ENCODE peak calls at places on chromosomes 3 and 15, in nine cellular contexts. One of them, this sample, is unnamed.

GRCh38 chr3:124768812-124769211 is 38.6 kb downstream of the UMPS start:
- DNase-seq in AG09319: no peak
- DNase-seq in AG09309: no peak
- DNase-seq in HFFc6: no peak
- DNase-seq in right atrium auricular region: no peak
- DNase-seq in epithelial cell of esophagus: peak
- DNase-seq in B cell: no peak
- DNase-seq in body of pancreas: peak
- DNase-seq in fibroblast of lung: no peak
- DNase-seq in this sample: no peak

GRCh38 chr15:93253656-93254055 is 164.6 kb upstream of the RGMA start:
- DNase-seq in AG09309: no peak
- DNase-seq in fibroblast of lung: no peak
- DNase-seq in epithelial cell of esophagus: no peak
- DNase-seq in B cell: no peak
- DNase-seq in AG09319: no peak
- DNase-seq in HFFc6: no peak
- DNase-seq in right atrium auricular region: no peak
- DNase-seq in body of pancreas: no peak
- DNase-seq in this sample: no peak

GRCh38 chr3:181919375-181919774 is 207.7 kb downstream of the SOX2 start:
- DNase-seq in HFFc6: no peak
- DNase-seq in body of pancreas: no peak
- DNase-seq in right atrium auricular region: no peak
- DNase-seq in AG09309: no peak
- DNase-seq in B cell: no peak
- DNase-seq in epithelial cell of esophagus: peak
- DNase-seq in AG09319: no peak
- DNase-seq in fibroblast of lung: no peak
- DNase-seq in this sample: no peak

GRCh38 chr3:187186801-187187421 is 10.4 kb upstream of the RTP1 start:
- DNase-seq in B cell: no peak
- DNase-seq in fibroblast of lung: peak
- DNase-seq in AG09309: peak
- DNase-seq in AG09319: peak
- DNase-seq in epithelial cell of esophagus: peak
- DNase-seq in HFFc6: peak
- DNase-seq in body of pancreas: no peak
- DNase-seq in right atrium auricular region: peak
- DNase-seq in this sample: peak

GRCh38 chr15:88803920-88804247 is 648 bp downstream of the ACAN start:
- DNase-seq in AG09309: no peak
- DNase-seq in AG09319: no peak
- DNase-seq in B cell: no peak
- DNase-seq in fibroblast of lung: no peak
- DNase-seq in epithelial cell of esophagus: no peak
- DNase-seq in HFFc6: no peak
- DNase-seq in right atrium auricular region: no peak
- DNase-seq in body of pancreas: no peak
- DNase-seq in this sample: no peak

GRCh38 chr3:69129531-69129930 is 7.1 kb upstream of the LMOD3 start:
- DNase-seq in fibroblast of lung: peak
- DNase-seq in AG09309: peak
- DNase-seq in right atrium auricular region: no peak
- DNase-seq in epithelial cell of esophagus: no peak
- DNase-seq in HFFc6: no peak
- DNase-seq in AG09319: no peak
- DNase-seq in body of pancreas: no peak
- DNase-seq in B cell: no peak
- DNase-seq in this sample: peak

GRCh38 chr15:99409097-99409473 is 156.7 kb upstream of the MEF2A start:
- DNase-seq in fibroblast of lung: peak
- DNase-seq in HFFc6: peak
- DNase-seq in epithelial cell of esophagus: peak
- DNase-seq in B cell: no peak
- DNase-seq in body of pancreas: no peak
- DNase-seq in right atrium auricular region: peak
- DNase-seq in AG09319: no peak
- DNase-seq in AG09309: peak
- DNase-seq in this sample: peak

GRCh38 chr3:46270474-46270873 is 28.2 kb downstream of the CCR3 start:
- DNase-seq in epithelial cell of esophagus: no peak
- DNase-seq in right atrium auricular region: no peak
- DNase-seq in AG09319: no peak
- DNase-seq in B cell: no peak
- DNase-seq in fibroblast of lung: no peak
- DNase-seq in AG09309: no peak
- DNase-seq in body of pancreas: no peak
- DNase-seq in HFFc6: no peak
- DNase-seq in this sample: no peak

GRCh38 chr15:49438970-49439631 is 16.1 kb downstream of the FGF7 start:
- DNase-seq in B cell: peak
- DNase-seq in right atrium auricular region: no peak
- DNase-seq in AG09319: no peak
- DNase-seq in fibroblast of lung: no peak
- DNase-seq in AG09309: no peak
- DNase-seq in epithelial cell of esophagus: no peak
- DNase-seq in body of pancreas: no peak
- DNase-seq in HFFc6: no peak
- DNase-seq in this sample: no peak

GRCh38 chr15:47743385-47743784 is 26.1 kb downstream of the SEMA6D start:
- DNase-seq in right atrium auricular region: no peak
- DNase-seq in body of pancreas: no peak
- DNase-seq in AG09319: no peak
- DNase-seq in epithelial cell of esophagus: no peak
- DNase-seq in HFFc6: no peak
- DNase-seq in B cell: no peak
- DNase-seq in AG09309: no peak
- DNase-seq in fibroblast of lung: no peak
- DNase-seq in this sample: no peak

GRCh38 chr3:56061227-56061626 is 407.0 kb downstream of the ERC2 start:
- DNase-seq in AG09319: no peak
- DNase-seq in body of pancreas: no peak
- DNase-seq in epithelial cell of esophagus: peak
- DNase-seq in fibroblast of lung: no peak
- DNase-seq in right atrium auricular region: no peak
- DNase-seq in B cell: no peak
- DNase-seq in AG09309: no peak
- DNase-seq in HFFc6: no peak
- DNase-seq in this sample: no peak

GRCh38 chr3:160078533-160078932 is 89.9 kb downstream of the IL12A start:
- DNase-seq in epithelial cell of esophagus: no peak
- DNase-seq in fibroblast of lung: no peak
- DNase-seq in HFFc6: no peak
- DNase-seq in B cell: no peak
- DNase-seq in AG09319: no peak
- DNase-seq in body of pancreas: no peak
- DNase-seq in AG09309: no peak
- DNase-seq in right atrium auricular region: no peak
- DNase-seq in this sample: no peak

DNA sequence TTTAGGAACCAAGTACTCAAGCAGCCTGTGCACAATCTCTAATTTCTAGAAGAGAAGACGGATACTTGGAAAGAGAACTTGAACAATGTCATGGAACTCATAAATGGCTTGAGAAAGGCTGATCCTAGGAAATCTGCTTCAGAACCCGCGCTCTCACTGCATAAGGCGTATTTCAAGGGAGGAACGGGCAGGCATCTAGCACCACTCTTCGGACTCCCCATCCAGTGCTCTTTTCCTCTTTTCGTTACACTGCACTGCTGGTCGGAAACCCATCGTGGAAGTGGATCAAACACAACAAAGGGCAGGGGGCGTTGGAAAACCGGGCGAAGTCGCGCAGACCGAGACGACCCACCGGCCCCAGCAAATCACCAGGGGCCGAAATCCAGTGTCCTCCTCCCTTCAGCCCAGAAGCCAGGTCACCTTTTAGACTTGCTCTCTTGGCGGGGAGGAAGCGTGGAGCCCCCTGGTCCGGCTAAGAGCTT is 538 bp upstream of the TLNRD1 start:
- DNase-seq in AG09309: no peak
- DNase-seq in right atrium auricular region: no peak
- DNase-seq in body of pancreas: no peak
- DNase-seq in fibroblast of lung: peak
- DNase-seq in AG09319: no peak
- DNase-seq in epithelial cell of esophagus: peak
- DNase-seq in B cell: no peak
- DNase-seq in HFFc6: no peak
- DNase-seq in this sample: no peak
- TF ChIP-seq CTCF in AG09309: no peak
- TF ChIP-seq CTCF in right atrium auricular region: no peak
- TF ChIP-seq CTCF in body of pancreas: no peak
- TF ChIP-seq CTCF in fibroblast of lung: no peak
- TF ChIP-seq CTCF in AG09319: no peak
- TF ChIP-seq CTCF in epithelial cell of esophagus: no peak
- TF ChIP-seq CTCF in B cell: no peak
- TF ChIP-seq CTCF in HFFc6: no peak
- TF ChIP-seq CTCF in this sample: no peak

GRCh38 chr3:15631426-15632211 is 30.1 kb downstream of the BTD start:
- DNase-seq in body of pancreas: no peak
- DNase-seq in HFFc6: no peak
- DNase-seq in epithelial cell of esophagus: no peak
- DNase-seq in B cell: no peak
- DNase-seq in AG09309: no peak
- DNase-seq in right atrium auricular region: no peak
- DNase-seq in fibroblast of lung: no peak
- DNase-seq in AG09319: no peak
- DNase-seq in this sample: peak
- TF ChIP-seq CTCF in body of pancreas: no peak
- TF ChIP-seq CTCF in HFFc6: peak
- TF ChIP-seq CTCF in epithelial cell of esophagus: no peak
- TF ChIP-seq CTCF in B cell: no peak
- TF ChIP-seq CTCF in AG09309: no peak
- TF ChIP-seq CTCF in right atrium auricular region: no peak
- TF ChIP-seq CTCF in fibroblast of lung: no peak
- TF ChIP-seq CTCF in AG09319: no peak
- TF ChIP-seq CTCF in this sample: no peak

GRCh38 chr3:100590840-100591147 is 18.6 kb upstream of the ADGRG7 start:
- DNase-seq in B cell: no peak
- DNase-seq in body of pancreas: no peak
- DNase-seq in fibroblast of lung: no peak
- DNase-seq in HFFc6: no peak
- DNase-seq in AG09309: no peak
- DNase-seq in epithelial cell of esophagus: no peak
- DNase-seq in AG09319: no peak
- DNase-seq in right atrium auricular region: no peak
- DNase-seq in this sample: no peak
- TF ChIP-seq CTCF in B cell: peak
- TF ChIP-seq CTCF in body of pancreas: no peak
- TF ChIP-seq CTCF in fibroblast of lung: no peak
- TF ChIP-seq CTCF in HFFc6: peak
- TF ChIP-seq CTCF in AG09309: no peak
- TF ChIP-seq CTCF in epithelial cell of esophagus: no peak
- TF ChIP-seq CTCF in AG09319: no peak
- TF ChIP-seq CTCF in right atrium auricular region: no peak
- TF ChIP-seq CTCF in this sample: no peak

GRCh38 chr15:91534235-91534634 is 319.3 kb upstream of the SLCO3A1 start:
- DNase-seq in AG09309: no peak
- DNase-seq in fibroblast of lung: no peak
- DNase-seq in epithelial cell of esophagus: no peak
- DNase-seq in right atrium auricular region: no peak
- DNase-seq in AG09319: no peak
- DNase-seq in body of pancreas: no peak
- DNase-seq in HFFc6: no peak
- DNase-seq in B cell: no peak
- DNase-seq in this sample: no peak
- TF ChIP-seq CTCF in AG09309: no peak
- TF ChIP-seq CTCF in fibroblast of lung: no peak
- TF ChIP-seq CTCF in epithelial cell of esophagus: no peak
- TF ChIP-seq CTCF in right atrium auricular region: no peak
- TF ChIP-seq CTCF in AG09319: no peak
- TF ChIP-seq CTCF in body of pancreas: no peak
- TF ChIP-seq CTCF in HFFc6: no peak
- TF ChIP-seq CTCF in B cell: no peak
- TF ChIP-seq CTCF in this sample: no peak